ENCODE peak calls at places on chromosomes 1 and 21, in ten cellular contexts. One of them, this sample, is unnamed.

GRCh38 chr1:52558941-52559340 is 6.0 kb upstream of the TUT4 start:
- DNase-seq in brain microvascular endothelial cell: no peak
- DNase-seq in HFF-Myc: no peak
- DNase-seq in omental fat pad: no peak
- DNase-seq in mammary epithelial cell: no peak
- DNase-seq in heart right ventricle: no peak
- DNase-seq in stomach: no peak
- DNase-seq in nephron progenitor cell: no peak
- DNase-seq in tibial artery: no peak
- DNase-seq in AG09319: no peak
- DNase-seq in this sample: no peak

GRCh38 chr1:67815303-67816095 is 17.8 kb downstream of the GNG12 start:
- DNase-seq in mammary epithelial cell: peak; percentile 62
- DNase-seq in brain microvascular endothelial cell: no peak
- DNase-seq in heart right ventricle: no peak
- DNase-seq in AG09319: no peak
- DNase-seq in HFF-Myc: no peak
- DNase-seq in omental fat pad: no peak
- DNase-seq in stomach: peak; percentile 57
- DNase-seq in tibial artery: peak; percentile 87
- DNase-seq in nephron progenitor cell: no peak
- DNase-seq in this sample: no peak

GRCh38 chr1:205591522-205592351 is 40.1 kb downstream of the ELK4 start:
- DNase-seq in stomach: peak; percentile 90
- DNase-seq in tibial artery: peak; percentile 90
- DNase-seq in nephron progenitor cell: peak; percentile 96
- DNase-seq in mammary epithelial cell: peak; percentile 98
- DNase-seq in omental fat pad: peak; percentile 86
- DNase-seq in HFF-Myc: no peak
- DNase-seq in heart right ventricle: peak; percentile 86
- DNase-seq in brain microvascular endothelial cell: peak; percentile 74
- DNase-seq in AG09319: peak; percentile 23
- DNase-seq in this sample: no peak

GRCh38 chr1:192588546-192588945 is 13.0 kb downstream of the RGS1 start:
- DNase-seq in mammary epithelial cell: no peak
- DNase-seq in omental fat pad: no peak
- DNase-seq in tibial artery: no peak
- DNase-seq in AG09319: no peak
- DNase-seq in HFF-Myc: no peak
- DNase-seq in heart right ventricle: no peak
- DNase-seq in nephron progenitor cell: no peak
- DNase-seq in stomach: no peak
- DNase-seq in brain microvascular endothelial cell: peak; percentile 12
- DNase-seq in this sample: no peak

GRCh38 chr1:223403184-223403815 is 10.1 kb downstream of the CCDC185 start:
- DNase-seq in omental fat pad: no peak
- DNase-seq in AG09319: no peak
- DNase-seq in brain microvascular endothelial cell: no peak
- DNase-seq in nephron progenitor cell: no peak
- DNase-seq in mammary epithelial cell: peak; percentile 19
- DNase-seq in tibial artery: no peak
- DNase-seq in HFF-Myc: no peak
- DNase-seq in stomach: no peak
- DNase-seq in heart right ventricle: no peak
- DNase-seq in this sample: no peak

GRCh38 chr1:53376041-53376461 is 48.2 kb upstream of the LRP8 start:
- DNase-seq in tibial artery: peak; percentile 50
- DNase-seq in nephron progenitor cell: peak; percentile 32
- DNase-seq in brain microvascular endothelial cell: no peak
- DNase-seq in mammary epithelial cell: no peak
- DNase-seq in heart right ventricle: no peak
- DNase-seq in AG09319: no peak
- DNase-seq in omental fat pad: no peak
- DNase-seq in stomach: peak; percentile 17
- DNase-seq in HFF-Myc: no peak
- DNase-seq in this sample: no peak

GRCh38 chr1:38994196-38994595 is 3.1 kb downstream of the AKIRIN1 start:
- DNase-seq in nephron progenitor cell: no peak
- DNase-seq in tibial artery: no peak
- DNase-seq in heart right ventricle: no peak
- DNase-seq in omental fat pad: no peak
- DNase-seq in brain microvascular endothelial cell: no peak
- DNase-seq in AG09319: no peak
- DNase-seq in stomach: no peak
- DNase-seq in HFF-Myc: no peak
- DNase-seq in mammary epithelial cell: no peak
- DNase-seq in this sample: no peak

GRCh38 chr1:159911668-159912067 is 11.7 kb upstream of the CFAP45 start:
- DNase-seq in tibial artery: no peak
- DNase-seq in stomach: no peak
- DNase-seq in nephron progenitor cell: no peak
- DNase-seq in brain microvascular endothelial cell: no peak
- DNase-seq in heart right ventricle: no peak
- DNase-seq in AG09319: no peak
- DNase-seq in mammary epithelial cell: no peak
- DNase-seq in omental fat pad: no peak
- DNase-seq in HFF-Myc: no peak
- DNase-seq in this sample: no peak

GRCh38 chr1:234861024-234861620 is 251.1 kb upstream of the IRF2BP2 start:
- DNase-seq in brain microvascular endothelial cell: no peak
- DNase-seq in tibial artery: no peak
- DNase-seq in stomach: no peak
- DNase-seq in omental fat pad: no peak
- DNase-seq in AG09319: no peak
- DNase-seq in mammary epithelial cell: no peak
- DNase-seq in heart right ventricle: no peak
- DNase-seq in nephron progenitor cell: no peak
- DNase-seq in HFF-Myc: no peak
- DNase-seq in this sample: no peak

GRCh38 chr1:61436491-61437120 is 288.3 kb downstream of the TM2D1 start:
- DNase-seq in nephron progenitor cell: no peak
- DNase-seq in stomach: peak; percentile 36
- DNase-seq in tibial artery: no peak
- DNase-seq in heart right ventricle: no peak
- DNase-seq in HFF-Myc: no peak
- DNase-seq in mammary epithelial cell: no peak
- DNase-seq in omental fat pad: no peak
- DNase-seq in AG09319: no peak
- DNase-seq in brain microvascular endothelial cell: no peak
- DNase-seq in this sample: no peak

GRCh38 chr1:245645894-245646293 is 491.1 kb downstream of the KIF26B start:
- DNase-seq in tibial artery: no peak
- DNase-seq in brain microvascular endothelial cell: no peak
- DNase-seq in omental fat pad: no peak
- DNase-seq in heart right ventricle: no peak
- DNase-seq in AG09319: no peak
- DNase-seq in nephron progenitor cell: no peak
- DNase-seq in stomach: no peak
- DNase-seq in mammary epithelial cell: no peak
- DNase-seq in HFF-Myc: no peak
- DNase-seq in this sample: no peak

GRCh38 chr21:43743934-43744333 is 25.0 kb downstream of the PDXK start:
- DNase-seq in tibial artery: no peak
- DNase-seq in heart right ventricle: no peak
- DNase-seq in stomach: no peak
- DNase-seq in brain microvascular endothelial cell: no peak
- DNase-seq in mammary epithelial cell: no peak
- DNase-seq in omental fat pad: no peak
- DNase-seq in nephron progenitor cell: no peak
- DNase-seq in HFF-Myc: no peak
- DNase-seq in AG09319: no peak
- DNase-seq in this sample: no peak

GRCh38 chr21:43739648-43740435 is 20.9 kb downstream of the PDXK start:
- DNase-seq in nephron progenitor cell: no peak
- DNase-seq in brain microvascular endothelial cell: no peak
- DNase-seq in tibial artery: no peak
- DNase-seq in mammary epithelial cell: no peak
- DNase-seq in AG09319: no peak
- DNase-seq in heart right ventricle: no peak
- DNase-seq in omental fat pad: no peak
- DNase-seq in HFF-Myc: no peak
- DNase-seq in stomach: no peak
- DNase-seq in this sample: no peak

GRCh38 chr21:43740497-43741156 is 21.7 kb downstream of the PDXK start:
- DNase-seq in AG09319: no peak
- DNase-seq in heart right ventricle: no peak
- DNase-seq in omental fat pad: no peak
- DNase-seq in nephron progenitor cell: peak; percentile 55
- DNase-seq in tibial artery: peak; percentile 87
- DNase-seq in brain microvascular endothelial cell: no peak
- DNase-seq in mammary epithelial cell: no peak
- DNase-seq in stomach: peak; percentile 68
- DNase-seq in HFF-Myc: no peak
- DNase-seq in this sample: no peak

GRCh38 chr21:43744725-43745124 is 25.8 kb downstream of the PDXK start:
- DNase-seq in HFF-Myc: no peak
- DNase-seq in stomach: no peak
- DNase-seq in omental fat pad: no peak
- DNase-seq in heart right ventricle: no peak
- DNase-seq in nephron progenitor cell: no peak
- DNase-seq in tibial artery: no peak
- DNase-seq in mammary epithelial cell: no peak
- DNase-seq in AG09319: no peak
- DNase-seq in brain microvascular endothelial cell: no peak
- DNase-seq in this sample: no peak

GRCh38 chr21:43741425-43742096 is 22.6 kb downstream of the PDXK start:
- DNase-seq in AG09319: no peak
- DNase-seq in HFF-Myc: no peak
- DNase-seq in brain microvascular endothelial cell: no peak
- DNase-seq in nephron progenitor cell: no peak
- DNase-seq in omental fat pad: no peak
- DNase-seq in heart right ventricle: no peak
- DNase-seq in tibial artery: no peak
- DNase-seq in mammary epithelial cell: no peak
- DNase-seq in stomach: no peak
- DNase-seq in this sample: no peak
- TF ChIP-seq CTCF in AG09319: no peak
- TF ChIP-seq CTCF in HFF-Myc: no peak
- TF ChIP-seq CTCF in brain microvascular endothelial cell: no peak
- TF ChIP-seq CTCF in nephron progenitor cell: no peak
- TF ChIP-seq CTCF in omental fat pad: no peak
- TF ChIP-seq CTCF in heart right ventricle: no peak
- TF ChIP-seq CTCF in tibial artery: no peak
- TF ChIP-seq CTCF in mammary epithelial cell: no peak
- TF ChIP-seq CTCF in stomach: no peak
- TF ChIP-seq CTCF in this sample: no peak

GRCh38 chr1:60126733-60127132 is 53.2 kb upstream of the C1orf87 start:
- DNase-seq in brain microvascular endothelial cell: no peak
- DNase-seq in mammary epithelial cell: no peak
- DNase-seq in tibial artery: no peak
- DNase-seq in HFF-Myc: no peak
- DNase-seq in stomach: no peak
- DNase-seq in heart right ventricle: no peak
- DNase-seq in nephron progenitor cell: no peak
- DNase-seq in AG09319: no peak
- DNase-seq in omental fat pad: no peak
- DNase-seq in this sample: no peak
- TF ChIP-seq CTCF in brain microvascular endothelial cell: peak; percentile 33
- TF ChIP-seq CTCF in mammary epithelial cell: peak; percentile 11
- TF ChIP-seq CTCF in tibial artery: peak; percentile 21
- TF ChIP-seq CTCF in HFF-Myc: no peak
- TF ChIP-seq CTCF in stomach: no peak
- TF ChIP-seq CTCF in heart right ventricle: peak; percentile 22
- TF ChIP-seq CTCF in nephron progenitor cell: no peak
- TF ChIP-seq CTCF in AG09319: no peak
- TF ChIP-seq CTCF in omental fat pad: no peak
- TF ChIP-seq CTCF in this sample: peak; percentile 44

GRCh38 chr1:177925006-177925405 is 44.9 kb downstream of the SEC16B start:
- DNase-seq in tibial artery: no peak
- DNase-seq in brain microvascular endothelial cell: no peak
- DNase-seq in heart right ventricle: no peak
- DNase-seq in omental fat pad: no peak
- DNase-seq in HFF-Myc: no peak
- DNase-seq in mammary epithelial cell: no peak
- DNase-seq in stomach: no peak
- DNase-seq in AG09319: no peak
- DNase-seq in nephron progenitor cell: no peak
- DNase-seq in this sample: no peak

GRCh38 chr1:177923441-177923840 is 46.4 kb downstream of the SEC16B start:
- DNase-seq in nephron progenitor cell: no peak
- DNase-seq in stomach: no peak
- DNase-seq in tibial artery: no peak
- DNase-seq in heart right ventricle: no peak
- DNase-seq in AG09319: no peak
- DNase-seq in HFF-Myc: no peak
- DNase-seq in omental fat pad: no peak
- DNase-seq in brain microvascular endothelial cell: no peak
- DNase-seq in mammary epithelial cell: no peak
- DNase-seq in this sample: no peak

GRCh38 chr1:177926201-177926600 is 43.7 kb downstream of the SEC16B start:
- DNase-seq in stomach: no peak
- DNase-seq in heart right ventricle: no peak
- DNase-seq in omental fat pad: no peak
- DNase-seq in mammary epithelial cell: no peak
- DNase-seq in tibial artery: no peak
- DNase-seq in brain microvascular endothelial cell: no peak
- DNase-seq in AG09319: no peak
- DNase-seq in nephron progenitor cell: no peak
- DNase-seq in HFF-Myc: no peak
- DNase-seq in this sample: no peak

GRCh38 chr1:177922209-177922608 is 47.6 kb downstream of the SEC16B start:
- DNase-seq in mammary epithelial cell: no peak
- DNase-seq in AG09319: no peak
- DNase-seq in brain microvascular endothelial cell: no peak
- DNase-seq in stomach: no peak
- DNase-seq in tibial artery: no peak
- DNase-seq in nephron progenitor cell: no peak
- DNase-seq in heart right ventricle: no peak
- DNase-seq in HFF-Myc: no peak
- DNase-seq in omental fat pad: no peak
- DNase-seq in this sample: no peak

DNA sequence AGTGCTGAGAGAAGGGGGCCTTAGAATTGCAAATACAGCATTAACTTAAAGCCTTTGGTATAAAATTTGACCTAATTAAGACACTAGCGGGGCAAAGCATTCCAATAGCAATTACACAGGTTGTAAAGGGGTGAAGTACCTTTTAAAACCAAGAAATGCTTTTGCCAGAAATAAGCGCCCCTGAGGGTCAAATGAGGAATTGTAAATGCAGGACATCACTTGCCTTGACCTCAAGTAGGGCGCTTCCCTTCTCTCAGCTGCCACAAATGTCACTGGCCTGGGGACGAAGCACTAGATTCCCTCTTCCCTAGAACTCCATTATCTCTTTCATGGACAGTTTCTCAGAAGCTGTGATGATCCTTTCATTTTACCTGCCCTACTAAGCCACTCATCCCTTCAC is 48.3 kb downstream of the SEC16B start:
- DNase-seq in AG09319: no peak
- DNase-seq in heart right ventricle: no peak
- DNase-seq in mammary epithelial cell: no peak
- DNase-seq in HFF-Myc: no peak
- DNase-seq in omental fat pad: no peak
- DNase-seq in brain microvascular endothelial cell: no peak
- DNase-seq in stomach: no peak
- DNase-seq in tibial artery: no peak
- DNase-seq in nephron progenitor cell: no peak
- DNase-seq in this sample: no peak
- TF ChIP-seq CTCF in AG09319: no peak
- TF ChIP-seq CTCF in heart right ventricle: no peak
- TF ChIP-seq CTCF in mammary epithelial cell: no peak
- TF ChIP-seq CTCF in HFF-Myc: no peak
- TF ChIP-seq CTCF in omental fat pad: no peak
- TF ChIP-seq CTCF in brain microvascular endothelial cell: no peak
- TF ChIP-seq CTCF in stomach: no peak
- TF ChIP-seq CTCF in tibial artery: no peak
- TF ChIP-seq CTCF in nephron progenitor cell: no peak
- TF ChIP-seq CTCF in this sample: no peak

GRCh38 chr1:97209381-97209780 is 487.8 kb downstream of the PTBP2 start:
- DNase-seq in heart right ventricle: no peak
- DNase-seq in stomach: no peak
- DNase-seq in HFF-Myc: no peak
- DNase-seq in nephron progenitor cell: no peak
- DNase-seq in mammary epithelial cell: peak; percentile 19
- DNase-seq in omental fat pad: no peak
- DNase-seq in AG09319: no peak
- DNase-seq in tibial artery: no peak
- DNase-seq in brain microvascular endothelial cell: no peak
- DNase-seq in this sample: no peak
- TF ChIP-seq CTCF in heart right ventricle: no peak
- TF ChIP-seq CTCF in stomach: no peak
- TF ChIP-seq CTCF in HFF-Myc: no peak
- TF ChIP-seq CTCF in nephron progenitor cell: no peak
- TF ChIP-seq CTCF in mammary epithelial cell: no peak
- TF ChIP-seq CTCF in omental fat pad: no peak
- TF ChIP-seq CTCF in AG09319: no peak
- TF ChIP-seq CTCF in tibial artery: no peak
- TF ChIP-seq CTCF in brain microvascular endothelial cell: no peak
- TF ChIP-seq CTCF in this sample: no peak